ENCODE peak calls at places on chromosomes 4 and X, in nine cellular contexts. L is NCI-H1105 treated with DMSO at 0.1 percent for 48 hours; I is glomerular endothelial cell; Y is foreskin fibroblast; S is T-helper 9 cell; O is choroid plexus epithelial cell; F is mesendoderm; A is CD4-positive, alpha-beta T cell; N is H4. R is an unnamed sample.

GRCh38 chrX:21883258-21883657 is 27.5 kb downstream of the YY2 start:
- DNase-seq in L (no peak), I (no peak), Y (peak), S (no peak), O (peak), F (no peak), A (no peak), N (no peak), R (no peak)

GRCh38 chr4:37717575-37717974 is 31.4 kb upstream of the RELL1 start:
- DNase-seq in L (no peak), I (no peak), Y (peak), S (no peak), O (peak), F (no peak), A (no peak), N (peak), R (no peak)

GRCh38 chr4:83217721-83218522 is 66.7 kb downstream of the COQ2 start:
- DNase-seq in L (no peak), I (no peak), Y (no peak), S (peak), O (peak), F (no peak), A (peak), N (peak), R (peak)

GRCh38 chr4:156898373-156899117 is 73.1 kb downstream of the PDGFC start:
- DNase-seq in L (no peak), I (no peak), Y (peak), S (no peak), O (peak), F (no peak), A (no peak), N (no peak), R (no peak)

GRCh38 chr4:47598320-47598719 is 113.2 kb downstream of the ATP10D start:
- DNase-seq in L (peak), I (no peak), Y (no peak), S (no peak), O (peak), F (no peak), A (no peak), N (no peak), R (no peak)

GRCh38 chr4:75990129-75990528 is 616 bp downstream of the SDAD1 start:
- DNase-seq in L (no peak), I (no peak), Y (peak), S (no peak), O (peak), F (no peak), A (no peak), N (no peak), R (no peak)

GRCh38 chrX:111353810-111354209 is 58.2 kb downstream of the DCX start:
- DNase-seq in L (no peak), I (no peak), Y (no peak), S (no peak), O (no peak), F (no peak), A (no peak), N (no peak), R (no peak)

GRCh38 chr4:157819693-157820464 is 352.9 kb downstream of the GASK1B start:
- DNase-seq in L (peak), I (no peak), Y (no peak), S (no peak), O (no peak), F (no peak), A (no peak), N (no peak), R (no peak)

GRCh38 chrX:63657821-63658220 is 127.2 kb downstream of the ARHGEF9 start:
- DNase-seq in L (no peak), I (no peak), Y (peak), S (no peak), O (peak), F (peak), A (no peak), N (no peak), R (no peak)

GRCh38 chrX:124573458-124573857 is 227.1 kb downstream of the SH2D1A start:
- DNase-seq in L (no peak), I (no peak), Y (peak), S (no peak), O (peak), F (no peak), A (no peak), N (no peak), R (no peak)

GRCh38 chr4:144820706-144821105 is 174.8 kb downstream of the HHIP start:
- DNase-seq in L (no peak), I (no peak), Y (peak), S (no peak), O (peak), F (no peak), A (no peak), N (no peak), R (no peak)

GRCh38 chrX:116490091-116490490 is 27.3 kb upstream of the CT83 start:
- DNase-seq in L (peak), I (no peak), Y (peak), S (no peak), O (peak), F (no peak), A (no peak), N (no peak), R (no peak)

GRCh38 chr4:189304179-189304578 is 636.5 kb upstream of the FRG1 start:
- DNase-seq in L (no peak), I (no peak), Y (peak), S (no peak), O (peak), F (no peak), A (no peak), N (no peak), R (no peak)

R was measured in T-helper 22 cell.